ENCODE peak calls at places on chromosome 1, in four cellular contexts. V is SK-N-SH, K is GM12878, G is K562. Y is an unnamed sample.

GRCh38 chr1:236141447-236142357 is 637 bp upstream of the GPR137B start:
- DNase-seq in K (no peak), V (peak), G (no peak), Y (peak)

GRCh38 chr1:192788184-192788583 is 20.7 kb upstream of the RGS2 start:
- DNase-seq in K (no peak), G (no peak), V (no peak), Y (no peak)

GRCh38 chr1:240577095-240577494 is 34.9 kb downstream of the GREM2 start:
- DNase-seq in K (no peak), V (no peak), G (no peak), Y (no peak)

GRCh38 chr1:233459968-233460367 is 132.4 kb downstream of the MAP3K21 start:
- DNase-seq in G (no peak), K (no peak), V (no peak), Y (peak)

GRCh38 chr1:116826818-116827606 is 72.8 kb downstream of the CD2 start:
- DNase-seq in G (peak), K (peak), V (no peak), Y (no peak)

GRCh38 chr1:24995661-24996060 is 65.6 kb upstream of the RUNX3 start:
- DNase-seq in G (no peak), K (no peak), V (no peak), Y (no peak)

GRCh38 chr1:112618114-112618720 is 724 bp downstream of the ST7L start:
- DNase-seq in K (no peak), V (peak), G (no peak), Y (no peak)

GRCh38 chr1:156438278-156438987 is 62.1 kb downstream of the MEF2D start:
- DNase-seq in K (no peak), V (no peak), G (no peak), Y (no peak)

GRCh38 chr1:233885196-233886028 is 19.1 kb upstream of the SLC35F3 start:
- DNase-seq in K (no peak), V (no peak), G (no peak), Y (no peak)

GRCh38 chr1:154198756-154199562 is 7.1 kb upstream of the TPM3 start:
- DNase-seq in V (peak), G (peak), K (no peak), Y (peak)

GRCh38 chr1:118249641-118250040 is 64.6 kb upstream of the SPAG17 start:
- DNase-seq in G (no peak), K (no peak), V (no peak), Y (no peak)

GRCh38 chr1:28343405-28343804 is 14.6 kb downstream of the MED18 start:
- DNase-seq in V (no peak), K (no peak), G (no peak), Y (no peak)

GRCh38 chr1:147472953-147473734 is 68.2 kb upstream of the BCL9 start:
- DNase-seq in K (no peak), G (no peak), V (no peak), Y (no peak)

GRCh38 chr1:161096514-161096913 is 1.6 kb upstream of the KLHDC9 start:
- DNase-seq in V (no peak), G (no peak), K (no peak), Y (no peak)

GRCh38 chr1:15402809-15403450 is 6.8 kb upstream of the EFHD2 start:
- DNase-seq in K (no peak), G (no peak), V (no peak), Y (no peak)

GRCh38 chr1:182962554-182963115 is 9.7 kb upstream of the SHCBP1L start:
- DNase-seq in G (peak), V (peak), K (peak), Y (peak)

GRCh38 chr1:204647114-204647804 is 38.3 kb downstream of the LRRN2 start:
- DNase-seq in V (no peak), K (peak), G (peak), Y (peak)

GRCh38 chr1:27049607-27050006 is 37.0 kb upstream of the TENT5B start:
- DNase-seq in G (no peak), V (no peak), K (no peak), Y (peak)

GRCh38 chr1:14003552-14003951 is 303.6 kb downstream of the PRDM2 start:
- DNase-seq in V (no peak), G (no peak), K (no peak), Y (no peak)

GRCh38 chr1:46173361-46173856 is 1.5 kb upstream of the TSPAN1 start:
- DNase-seq in V (peak), K (no peak), G (peak), Y (no peak)

GRCh38 chr1:174005032-174005431 is 17.1 kb downstream of the RC3H1 start:
- DNase-seq in G (no peak), V (peak), K (peak), Y (no peak)

GRCh38 chr1:116001739-116002487 is 25.6 kb downstream of the SLC22A15 start:
- DNase-seq in V (no peak), G (no peak), K (no peak), Y (no peak)

GRCh38 chr1:174788981-174789380 is 210.8 kb upstream of the CACYBP start:
- DNase-seq in V (no peak), G (no peak), K (no peak), Y (no peak)

GRCh38 chr1:164466429-164466828 is 92.6 kb upstream of the PBX1 start:
- DNase-seq in K (no peak), G (no peak), V (no peak), Y (no peak)

GRCh38 chr1:71049951-71050598 is 2.5 kb upstream of the PTGER3 start:
- DNase-seq in K (peak), V (peak), G (peak), Y (no peak)
- TF ChIP-seq USF1 in K (no peak), V (no peak), G (no peak), Y (no peak)

GRCh38 chr1:5660141-5660935 is 331.9 kb downstream of the NPHP4 start:
- DNase-seq in K (no peak), G (no peak), V (no peak), Y (no peak)
- TF ChIP-seq USF1 in K (no peak), G (no peak), V (no peak), Y (no peak)

GRCh38 chr1:223133301-223133823 is 9.7 kb downstream of the TLR5 start:
- DNase-seq in V (no peak), K (no peak), G (no peak), Y (no peak)

GRCh38 chr1:223135176-223135575 is 7.9 kb downstream of the TLR5 start:
- DNase-seq in K (no peak), V (no peak), G (no peak), Y (no peak)

GRCh38 chr1:223125249-223125648 is 17.8 kb downstream of the TLR5 start:
- DNase-seq in V (no peak), K (no peak), G (no peak), Y (no peak)

GRCh38 chr1:223133824-223134435 is 9.1 kb downstream of the TLR5 start:
- DNase-seq in G (peak), K (peak), V (peak), Y (peak)

GRCh38 chr1:223129229-223129851 is 13.7 kb downstream of the TLR5 start:
- DNase-seq in V (peak), K (no peak), G (peak), Y (peak)
- TF ChIP-seq USF1 in V (no peak), K (no peak), G (no peak), Y (no peak)

DNA sequence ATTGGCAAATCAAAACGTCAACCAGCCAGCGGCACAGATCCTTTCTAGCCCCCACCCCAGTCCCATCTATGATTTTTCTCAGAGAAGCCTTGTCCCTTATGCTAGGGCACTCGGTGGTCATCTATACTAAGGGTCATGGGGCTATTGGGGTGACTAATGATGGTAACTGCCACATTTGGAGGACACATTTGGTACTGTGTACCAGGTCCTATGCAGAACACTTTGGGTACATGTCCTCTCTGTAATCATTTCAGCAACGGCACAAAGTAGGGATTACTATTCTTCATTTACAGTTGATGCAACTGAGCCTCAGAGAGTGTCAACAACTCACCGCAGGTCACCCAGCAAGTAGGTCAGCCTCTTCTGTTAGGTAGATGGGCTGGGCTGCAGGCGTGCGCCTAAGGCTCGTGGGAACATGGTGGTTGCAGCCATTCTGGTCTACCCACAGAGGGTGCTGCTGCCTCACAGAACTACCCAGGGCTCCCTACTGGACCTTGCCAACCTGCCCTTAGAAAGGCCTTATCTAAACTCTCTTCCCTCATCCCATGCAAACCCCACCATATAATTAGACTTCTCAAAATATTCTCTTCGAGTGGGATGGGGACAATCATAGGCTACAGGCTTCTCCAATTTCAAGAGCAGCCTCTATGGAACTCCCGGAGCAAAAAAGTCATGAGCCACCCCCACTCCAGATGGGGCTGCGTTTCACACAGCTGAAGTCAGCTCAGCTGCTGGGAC is 5.7 kb upstream of the SDHB start:
- DNase-seq in G (peak), K (peak), V (peak), Y (peak)
- TF ChIP-seq USF1 in G (peak), K (no peak), V (no peak), Y (no peak)

GRCh38 chr1:40919475-40920011 is 57.4 kb upstream of the CITED4 start:
- DNase-seq in V (no peak), G (no peak), K (no peak), Y (no peak)
- TF ChIP-seq USF1 in V (no peak), G (no peak), K (no peak), Y (no peak)